ENCODE peak calls at places on chromosomes 4 and X, in five cellular contexts. M, F, C, R and L are unnamed samples.

GRCh38 chrX:155048997-155049619 is 21.8 kb downstream of the CMC4 start:
- DNase-seq in C (peak), M (no peak), R (no peak), F (no peak), L (no peak)

GRCh38 chr4:155515444-155515843 is 138.7 kb upstream of the MAP9 start:
- DNase-seq in M (no peak), F (no peak), R (no peak), C (no peak), L (no peak)

GRCh38 chr4:173436149-173436579 is 37.2 kb upstream of the SCRG1 start:
- DNase-seq in M (no peak), F (no peak), R (no peak), C (no peak), L (no peak)

GRCh38 chr4:128812360-128812958 is 3.0 kb downstream of the JADE1 start:
- DNase-seq in F (peak), M (no peak), C (peak), R (no peak), L (peak)

GRCh38 chr4:163554870-163555465 is 60.5 kb downstream of the TMA16 start:
- DNase-seq in M (no peak), F (no peak), C (peak), R (no peak), L (no peak)

GRCh38 chrX:103608305-103608963 is 671 bp downstream of the TCEAL3 start:
- DNase-seq in M (no peak), R (no peak), F (no peak), C (no peak), L (no peak)

GRCh38 chrX:72130762-72131231 is 918 bp downstream of the RTL5 start:
- DNase-seq in R (no peak), M (peak), F (no peak), C (no peak), L (no peak)

GRCh38 chr4:102217345-102217744 is 127.9 kb downstream of the SLC39A8 start:
- DNase-seq in F (no peak), M (no peak), C (no peak), R (no peak), L (no peak)

GRCh38 chr4:76764251-76764650 is 133.7 kb downstream of the SOWAHB start:
- DNase-seq in M (no peak), F (no peak), C (no peak), R (no peak), L (no peak)

GRCh38 chrX:119073200-119073905 is 560 bp downstream of the CT47C1 start:
- DNase-seq in F (no peak), M (no peak), C (no peak), R (no peak), L (no peak)